ENCODE peak calls at places on chromosomes 12 and 14, in four cellular contexts. R, U, K and J are unnamed samples.

GRCh38 chr12:51827925-51828818 is 20.3 kb downstream of the FIGNL2 start:
- DNase-seq in K (no peak), R (no peak), U (no peak), J (peak; percentile 48)

GRCh38 chr12:59652098-59652497 is 56.3 kb downstream of the SLC16A7 start:
- DNase-seq in U (no peak), K (no peak), R (no peak), J (no peak)

GRCh38 chr14:56085471-56085870 is 32.7 kb upstream of the PELI2 start:
- DNase-seq in R (no peak), U (no peak), K (no peak), J (no peak)

GRCh38 chr14:43165651-43166050 is 1341.4 kb downstream of the FSCB start:
- DNase-seq in R (no peak), U (no peak), K (no peak), J (no peak)

GRCh38 chr14:90388437-90388836 is 8.4 kb upstream of the CALM1 start:
- DNase-seq in U (peak; percentile 73), K (no peak), R (no peak), J (no peak)

GRCh38 chr12:4211372-4211771 is 62.2 kb upstream of the CCND2 start:
- DNase-seq in K (no peak), U (no peak), R (no peak), J (no peak)

GRCh38 chr12:40171501-40171900 is 53.3 kb upstream of the LRRK2 start:
- DNase-seq in R (no peak), K (no peak), U (no peak), J (no peak)

GRCh38 chr12:20624718-20625117 is 70.4 kb upstream of the SLCO1C1 start:
- DNase-seq in U (no peak), R (no peak), K (no peak), J (no peak)

GRCh38 chr12:91667698-91668097 is 477.9 kb downstream of the BTG1 start:
- DNase-seq in K (no peak), R (no peak), U (no peak), J (no peak)

GRCh38 chr14:71322660-71323250 is 415.5 kb downstream of the PCNX1 start:
- DNase-seq in K (no peak), R (peak; percentile 34), U (no peak), J (no peak)

GRCh38 chr12:116861331-116861730 is 19.9 kb downstream of the HRK start:
- DNase-seq in K (peak; percentile 72), R (no peak), U (no peak), J (no peak)

GRCh38 chr12:109732321-109733305 is 19.0 kb downstream of the FAM222A start:
- DNase-seq in R (no peak), U (no peak), K (no peak), J (no peak)

GRCh38 chr14:75427482-75428229 is at the start of gene JDP2:
- DNase-seq in R (peak; percentile 28), U (no peak), K (no peak), J (no peak)

GRCh38 chr14:85617799-85618198 is 87.9 kb downstream of the FLRT2 start:
- DNase-seq in U (no peak), R (no peak), K (no peak), J (no peak)

GRCh38 chr12:96117460-96117859 is 76.7 kb upstream of the ELK3 start:
- DNase-seq in K (no peak), U (no peak), R (no peak), J (no peak)

GRCh38 chr14:20659813-20660395 is 18.4 kb upstream of the OR6S1 start:
- DNase-seq in U (no peak), K (no peak), R (no peak), J (no peak)

GRCh38 chr12:8226355-8226754 is 1.1 kb downstream of the FAM90A1 start:
- DNase-seq in U (no peak), R (no peak), K (no peak), J (no peak)

GRCh38 chr12:47705239-47705570 is 625 bp downstream of the RPAP3 start:
- DNase-seq in U (no peak), K (no peak), R (no peak), J (no peak)

GRCh38 chr12:109896188-109896587 is 3.9 kb upstream of the TCHP start:
- DNase-seq in U (no peak), K (no peak), R (no peak), J (no peak)

GRCh38 chr14:58488550-58488949 is 61.0 kb downstream of the KIAA0586 start:
- DNase-seq in U (no peak), R (no peak), K (no peak), J (peak; percentile 4)

GRCh38 chr12:39390752-39391151 is 52.2 kb downstream of the KIF21A start:
- DNase-seq in U (no peak), K (no peak), R (no peak), J (no peak)

GRCh38 chr12:108691995-108692808 is 39.1 kb downstream of the CORO1C start:
- DNase-seq in R (no peak), K (no peak), U (no peak), J (peak; percentile 25)

GRCh38 chr12:95051241-95051640 is 22.2 kb downstream of the NR2C1 start:
- DNase-seq in R (no peak), U (no peak), K (no peak), J (no peak)

GRCh38 chr14:90393966-90394365 is 2.9 kb upstream of the CALM1 start:
- DNase-seq in R (no peak), U (no peak), K (no peak), J (no peak)

GRCh38 chr14:94379291-94380224 is 8.8 kb downstream of the SERPINA1 start:
- DNase-seq in K (no peak), U (no peak), R (no peak), J (no peak)

GRCh38 chr14:34137001-34137400 is 186.1 kb upstream of the EGLN3 start:
- DNase-seq in U (no peak), K (no peak), R (no peak), J (no peak)

GRCh38 chr12:70663838-70664237 is 26.6 kb upstream of the PTPRB start:
- DNase-seq in K (no peak), R (no peak), U (no peak), J (no peak)

GRCh38 chr12:1429980-1430379 is 164.4 kb downstream of the FBXL14 start:
- DNase-seq in U (no peak), R (peak; percentile 11), K (peak; percentile 72), J (peak; percentile 9)

GRCh38 chr14:103085106-103086091 is 1.4 kb downstream of the LBHD2 start:
- DNase-seq in R (no peak), K (no peak), U (no peak), J (no peak)

DNA sequence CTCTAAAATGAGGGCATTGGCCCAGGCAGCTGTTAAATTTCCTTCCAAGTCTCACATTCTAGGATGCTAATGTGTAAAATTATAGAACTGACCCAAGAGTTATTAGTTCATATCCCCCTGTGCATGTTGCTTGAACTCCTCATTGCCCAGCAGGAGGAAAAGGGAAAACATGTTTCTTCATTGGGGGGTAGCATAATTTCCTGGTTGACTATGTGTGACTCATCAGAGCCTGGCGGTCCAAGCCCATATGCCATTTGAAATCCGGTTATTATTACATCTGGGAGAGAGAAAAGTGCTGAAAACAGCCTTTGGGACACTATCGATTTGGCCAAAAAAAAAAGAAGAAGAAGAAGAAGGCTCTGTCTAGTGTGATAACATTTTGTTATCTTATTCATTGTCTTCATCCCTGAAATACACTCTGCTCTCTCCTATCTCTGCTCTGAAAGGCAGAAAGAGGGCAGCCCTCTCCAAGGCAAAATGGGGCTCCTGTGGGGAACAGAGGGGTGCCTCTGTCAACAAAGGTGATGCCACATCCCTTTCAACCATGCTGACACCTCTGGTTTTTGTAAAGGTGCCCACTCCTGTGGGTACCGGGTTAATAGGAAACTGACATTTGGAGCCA is 114.2 kb downstream of the DAD1 start:
- DNase-seq in R (no peak), U (no peak), K (no peak), J (no peak)
- H3K4me3 ChIP-seq in R (no peak overlapping the region), U (no peak overlapping the region), K (no peak overlapping the region), J (no peak overlapping the region)

GRCh38 chr12:113683566-113683965 is 211.9 kb upstream of the LHX5 start:
- DNase-seq in U (no peak), K (no peak), R (no peak), J (no peak)
- TF ChIP-seq CTCF in U (no peak), K (no peak), R (no peak), J (no peak)

GRCh38 chr12:128823216-128823915 is 392 bp downstream of the SLC15A4 start:
- DNase-seq in R (no peak), U (no peak), K (no peak), J (no peak)

GRCh38 chr12:128829870-128830504 is 6.2 kb upstream of the SLC15A4 start:
- DNase-seq in K (no peak), R (no peak), U (no peak), J (no peak)

GRCh38 chr12:128823916-128824839 is at the start of gene SLC15A4:
- DNase-seq in K (no peak), R (peak; percentile 72), U (peak; percentile 93), J (peak; percentile 35)

GRCh38 chr12:128827724-128828123 is 4.0 kb upstream of the SLC15A4 start:
- DNase-seq in K (no peak), U (no peak), R (no peak), J (no peak)

DNA sequence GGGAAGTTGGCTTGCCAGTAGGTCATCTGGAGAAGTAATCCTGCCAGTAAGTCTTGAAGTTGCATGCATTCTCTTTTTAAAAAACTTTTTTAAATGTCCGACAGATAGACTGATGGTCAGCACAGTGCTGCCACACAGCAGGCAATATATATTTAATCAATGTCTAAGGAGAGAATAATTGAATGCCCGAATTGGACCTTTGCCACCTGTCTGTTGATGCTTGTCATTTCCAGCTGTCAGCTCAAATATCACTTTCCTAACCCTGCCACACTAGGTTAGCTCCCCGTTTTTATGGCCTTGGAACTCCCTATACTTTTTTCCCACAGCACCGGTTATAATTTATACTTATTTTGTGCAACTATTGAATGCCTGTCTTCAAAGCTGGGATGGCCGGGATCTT is 2.1 kb upstream of the SLC15A4 start:
- DNase-seq in U (no peak), R (no peak), K (no peak), J (no peak)
- H3K4me3 ChIP-seq in U (no peak overlapping the region), R (no peak overlapping the region), K (no peak overlapping the region), J (no peak overlapping the region)

DNA sequence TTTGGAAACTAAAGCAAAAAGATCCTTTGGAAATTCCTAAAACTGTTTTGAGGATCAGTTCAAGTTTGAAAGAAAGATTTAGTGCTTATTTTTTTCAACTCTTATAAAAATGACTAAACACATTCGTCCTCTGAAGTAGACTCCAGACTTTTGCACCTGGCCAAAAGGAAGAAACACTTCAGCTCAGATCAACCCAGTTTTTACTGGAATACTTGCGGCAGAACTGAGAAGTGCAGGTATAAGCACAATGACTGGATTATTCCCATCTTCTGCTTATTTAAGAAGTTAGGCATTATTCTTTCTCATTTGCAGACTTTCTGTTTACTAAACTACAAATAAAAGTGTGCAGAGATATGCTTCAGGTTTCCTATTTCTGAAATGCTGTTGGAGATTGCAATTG is 41.9 kb downstream of the PDE6H start:
- DNase-seq in K (no peak), U (no peak), R (no peak), J (no peak)
- TF ChIP-seq CTCF in K (no peak), U (no peak), R (no peak), J (peak; percentile 24)